ENCODE peak calls at places on chromosomes 5 and 9, in five cellular contexts. One of them, this sample, is unnamed.
A peak's percentile ranks its signal among the peaks of the same experiment; 100 is the strongest.

GRCh38 chr5:173671121-173671949 is 54.9 kb upstream of the BOD1 start:
- ATAC-seq in K562: peak; percentile 44
- ATAC-seq in heart left ventricle: peak; percentile 74
- ATAC-seq in gastrocnemius medialis: peak; percentile 85
- ATAC-seq in body of pancreas: peak; percentile 10
- ATAC-seq in this sample: peak; percentile 40

GRCh38 chr9:85729882-85730281 is 11.9 kb downstream of the AGTPBP1 start:
- ATAC-seq in gastrocnemius medialis: peak; percentile 72
- ATAC-seq in heart left ventricle: no peak
- ATAC-seq in body of pancreas: no peak
- ATAC-seq in K562: no peak
- ATAC-seq in this sample: no peak

GRCh38 chr9:117403403-117403811 is 11.4 kb downstream of the ASTN2 start:
- ATAC-seq in body of pancreas: no peak
- ATAC-seq in K562: no peak
- ATAC-seq in gastrocnemius medialis: no peak
- ATAC-seq in heart left ventricle: no peak
- ATAC-seq in this sample: no peak

GRCh38 chr9:134537891-134538520 is 103.6 kb upstream of the COL5A1 start:
- ATAC-seq in gastrocnemius medialis: no peak
- ATAC-seq in heart left ventricle: peak; percentile 10
- ATAC-seq in body of pancreas: no peak
- ATAC-seq in K562: no peak
- ATAC-seq in this sample: no peak

GRCh38 chr5:173435543-173435942 is 107.3 kb upstream of the STC2 start:
- ATAC-seq in K562: no peak
- ATAC-seq in heart left ventricle: no peak
- ATAC-seq in gastrocnemius medialis: peak; percentile 28
- ATAC-seq in body of pancreas: no peak
- ATAC-seq in this sample: peak; percentile 42

GRCh38 chr9:84153885-84154284 is 173.3 kb downstream of the RMI1 start:
- ATAC-seq in gastrocnemius medialis: no peak
- ATAC-seq in heart left ventricle: no peak
- ATAC-seq in body of pancreas: no peak
- ATAC-seq in K562: no peak
- ATAC-seq in this sample: no peak

GRCh38 chr5:172185096-172185461 is 2.9 kb downstream of the STK10 start:
- ATAC-seq in heart left ventricle: no peak
- ATAC-seq in K562: no peak
- ATAC-seq in body of pancreas: no peak
- ATAC-seq in gastrocnemius medialis: no peak
- ATAC-seq in this sample: no peak

GRCh38 chr9:95302471-95302870 is 15.0 kb downstream of the FANCC start:
- ATAC-seq in gastrocnemius medialis: no peak
- ATAC-seq in K562: no peak
- ATAC-seq in heart left ventricle: no peak
- ATAC-seq in body of pancreas: no peak
- ATAC-seq in this sample: no peak

GRCh38 chr9:37290881-37291485 is 131.5 kb upstream of the GRHPR start:
- ATAC-seq in body of pancreas: no peak
- ATAC-seq in gastrocnemius medialis: peak; percentile 69
- ATAC-seq in heart left ventricle: no peak
- ATAC-seq in K562: peak; percentile 62
- ATAC-seq in this sample: peak; percentile 84

GRCh38 chr9:84975926-84976325 is 306.4 kb downstream of the NTRK2 start:
- ATAC-seq in heart left ventricle: no peak
- ATAC-seq in gastrocnemius medialis: no peak
- ATAC-seq in body of pancreas: no peak
- ATAC-seq in K562: no peak
- ATAC-seq in this sample: no peak

GRCh38 chr5:74309050-74309449 is 331.5 kb downstream of the ENC1 start:
- ATAC-seq in heart left ventricle: no peak
- ATAC-seq in body of pancreas: no peak
- ATAC-seq in K562: no peak
- ATAC-seq in gastrocnemius medialis: no peak
- ATAC-seq in this sample: no peak

GRCh38 chr5:154788212-154788611 is 33.0 kb downstream of the LARP1 start:
- ATAC-seq in heart left ventricle: peak; percentile 61
- ATAC-seq in body of pancreas: no peak
- ATAC-seq in K562: no peak
- ATAC-seq in gastrocnemius medialis: peak; percentile 24
- ATAC-seq in this sample: no peak

GRCh38 chr5:107216587-107216986 is 454.1 kb downstream of the EFNA5 start:
- ATAC-seq in K562: no peak
- ATAC-seq in heart left ventricle: no peak
- ATAC-seq in gastrocnemius medialis: peak; percentile 10
- ATAC-seq in body of pancreas: no peak
- ATAC-seq in this sample: no peak

GRCh38 chr9:19286634-19287188 is 56.2 kb downstream of the DENND4C start:
- ATAC-seq in gastrocnemius medialis: no peak
- ATAC-seq in K562: peak; percentile 32
- ATAC-seq in heart left ventricle: no peak
- ATAC-seq in body of pancreas: no peak
- ATAC-seq in this sample: no peak

GRCh38 chr9:95063300-95063699 is 254.2 kb downstream of the FANCC start:
- ATAC-seq in gastrocnemius medialis: no peak
- ATAC-seq in heart left ventricle: no peak
- ATAC-seq in K562: no peak
- ATAC-seq in body of pancreas: no peak
- ATAC-seq in this sample: no peak

GRCh38 chr9:27371382-27371781 is 74.4 kb upstream of the EQTN start:
- ATAC-seq in body of pancreas: peak; percentile 97
- ATAC-seq in K562: peak; percentile 70
- ATAC-seq in heart left ventricle: no peak
- ATAC-seq in gastrocnemius medialis: peak; percentile 84
- ATAC-seq in this sample: no peak

GRCh38 chr5:39400711-39401385 is 23.9 kb downstream of the DAB2 start:
- ATAC-seq in gastrocnemius medialis: no peak
- ATAC-seq in K562: no peak
- ATAC-seq in heart left ventricle: no peak
- ATAC-seq in body of pancreas: no peak
- ATAC-seq in this sample: no peak

GRCh38 chr9:88749420-88749819 is 214.4 kb downstream of the NXNL2 start:
- ATAC-seq in K562: no peak
- ATAC-seq in gastrocnemius medialis: peak; percentile 37
- ATAC-seq in body of pancreas: no peak
- ATAC-seq in heart left ventricle: no peak
- ATAC-seq in this sample: peak; percentile 32

GRCh38 chr5:38757451-38758245 is 88.2 kb upstream of the OSMR start:
- ATAC-seq in heart left ventricle: peak; percentile 91
- ATAC-seq in K562: no peak
- ATAC-seq in body of pancreas: no peak
- ATAC-seq in gastrocnemius medialis: no peak
- ATAC-seq in this sample: no peak

GRCh38 chr9:749712-750111 is 91.8 kb upstream of the DMRT1 start:
- ATAC-seq in K562: no peak
- ATAC-seq in heart left ventricle: no peak
- ATAC-seq in gastrocnemius medialis: no peak
- ATAC-seq in body of pancreas: no peak
- ATAC-seq in this sample: no peak

DNA sequence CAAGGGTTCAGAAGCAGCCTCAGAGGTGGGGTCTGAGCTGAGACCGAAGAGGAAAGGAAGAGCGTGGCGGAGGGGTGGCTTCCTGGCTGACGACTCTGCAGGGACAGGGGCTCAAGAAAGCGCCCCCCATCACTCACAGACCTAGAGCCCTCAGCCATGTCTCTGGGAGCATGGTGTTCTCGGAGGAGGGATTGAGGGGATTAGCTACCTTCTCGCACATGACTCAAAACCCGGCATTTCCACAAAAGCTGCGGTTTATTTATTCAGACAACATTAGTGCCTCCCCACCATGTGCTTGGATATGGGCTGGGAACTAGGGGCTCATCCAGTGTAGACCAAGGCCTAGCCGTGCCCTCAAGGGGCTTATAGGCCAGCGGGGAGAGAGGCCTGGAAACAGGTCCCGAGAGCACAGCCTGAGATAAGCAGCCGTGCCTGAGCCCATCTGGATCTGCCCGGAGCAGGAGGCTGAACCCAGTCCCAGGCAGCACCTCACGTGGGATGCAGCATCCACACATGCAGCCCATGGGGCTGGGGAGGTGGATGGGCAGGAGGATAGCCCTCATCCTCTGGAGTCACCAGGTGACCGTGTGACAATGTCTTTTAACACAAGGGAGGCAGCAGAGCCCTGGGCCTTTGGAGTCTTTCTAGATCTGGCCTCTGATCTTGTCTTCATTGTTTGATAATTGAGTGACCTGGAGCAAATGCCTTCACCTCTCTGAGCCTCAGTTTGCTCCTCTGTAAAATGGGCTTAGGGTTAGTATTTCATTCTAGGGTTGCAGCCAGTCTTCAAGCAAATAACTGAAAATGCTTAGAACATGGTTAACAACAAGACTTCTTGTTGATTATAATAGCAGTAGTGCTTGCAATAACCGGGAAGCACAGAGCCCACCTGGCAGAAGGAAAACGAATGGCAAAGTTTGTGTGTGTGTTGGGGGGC is 878 bp upstream of the HMCN2 start:
- ATAC-seq in K562: no peak
- ATAC-seq in body of pancreas: no peak
- ATAC-seq in gastrocnemius medialis: no peak
- ATAC-seq in heart left ventricle: no peak
- ATAC-seq in this sample: no peak
- TF ChIP-seq POLR2A in K562: no peak
- TF ChIP-seq POLR2A in body of pancreas: no peak
- TF ChIP-seq POLR2A in gastrocnemius medialis: no peak
- TF ChIP-seq POLR2A in heart left ventricle: no peak
- TF ChIP-seq POLR2A in this sample: no peak

DNA sequence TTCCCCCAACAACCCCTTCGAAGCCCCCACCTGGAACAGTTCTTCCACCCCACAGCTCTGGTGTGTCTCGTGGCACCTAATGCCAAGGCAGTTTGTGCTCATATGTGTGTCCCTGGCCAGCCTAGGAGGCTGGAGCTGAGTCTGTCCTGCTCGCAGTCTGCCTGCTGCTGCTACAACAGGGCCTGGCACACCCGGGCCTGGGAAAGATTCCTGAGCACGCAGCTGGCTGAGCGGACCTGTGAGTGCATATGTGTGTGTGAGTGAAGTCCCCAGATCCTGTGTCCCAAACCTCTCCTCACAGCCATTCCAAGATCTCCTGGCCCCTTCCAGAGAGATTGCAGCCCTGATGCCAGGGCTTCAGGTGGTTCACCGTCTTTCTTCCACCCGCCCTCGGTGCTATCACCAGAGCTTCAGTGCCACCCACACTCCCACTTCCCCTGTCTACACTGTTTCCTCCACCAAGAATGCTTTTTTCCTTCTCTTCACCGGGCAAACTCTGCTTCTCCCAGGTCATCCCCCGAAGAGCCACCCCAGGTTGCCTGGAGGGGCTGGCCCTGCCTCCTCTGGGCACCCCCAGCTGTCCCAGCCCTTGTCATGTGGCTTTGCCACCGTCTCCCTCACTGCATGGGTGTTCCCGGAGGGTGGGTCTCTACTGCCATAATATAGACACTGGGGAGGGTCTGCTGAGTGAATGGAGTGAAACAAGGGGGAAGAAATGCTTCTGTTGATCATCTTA is 28.4 kb downstream of the LMX1B start:
- ATAC-seq in K562: no peak
- ATAC-seq in body of pancreas: peak; percentile 85
- ATAC-seq in heart left ventricle: no peak
- ATAC-seq in gastrocnemius medialis: no peak
- ATAC-seq in this sample: no peak
- H3K4me1 ChIP-seq in K562: peaks cover 3% of the 10 kb centered on the region
- H3K4me1 ChIP-seq in body of pancreas: peaks cover 39% of the 10 kb centered on the region
- H3K4me1 ChIP-seq in heart left ventricle: peaks cover 8% of the 10 kb centered on the region
- H3K4me1 ChIP-seq in gastrocnemius medialis: no peaks in the 10 kb centered on the region
- H3K4me1 ChIP-seq in this sample: peaks cover 13% of the 10 kb centered on the region

GRCh38 chr5:151087475-151087874 is 6.6 kb upstream of the TNIP1 start:
- ATAC-seq in body of pancreas: no peak
- ATAC-seq in K562: no peak
- ATAC-seq in gastrocnemius medialis: no peak
- ATAC-seq in heart left ventricle: no peak
- ATAC-seq in this sample: no peak

GRCh38 chr5:151086905-151087360 is 6.1 kb upstream of the TNIP1 start:
- ATAC-seq in body of pancreas: no peak
- ATAC-seq in gastrocnemius medialis: no peak
- ATAC-seq in heart left ventricle: no peak
- ATAC-seq in K562: no peak
- ATAC-seq in this sample: no peak

GRCh38 chr5:151086192-151086869 is 5.5 kb upstream of the TNIP1 start:
- ATAC-seq in K562: no peak
- ATAC-seq in gastrocnemius medialis: no peak
- ATAC-seq in heart left ventricle: no peak
- ATAC-seq in body of pancreas: no peak
- ATAC-seq in this sample: no peak

GRCh38 chr5:151084363-151084762 is 3.5 kb upstream of the TNIP1 start:
- ATAC-seq in body of pancreas: no peak
- ATAC-seq in heart left ventricle: no peak
- ATAC-seq in K562: no peak
- ATAC-seq in gastrocnemius medialis: no peak
- ATAC-seq in this sample: no peak

DNA sequence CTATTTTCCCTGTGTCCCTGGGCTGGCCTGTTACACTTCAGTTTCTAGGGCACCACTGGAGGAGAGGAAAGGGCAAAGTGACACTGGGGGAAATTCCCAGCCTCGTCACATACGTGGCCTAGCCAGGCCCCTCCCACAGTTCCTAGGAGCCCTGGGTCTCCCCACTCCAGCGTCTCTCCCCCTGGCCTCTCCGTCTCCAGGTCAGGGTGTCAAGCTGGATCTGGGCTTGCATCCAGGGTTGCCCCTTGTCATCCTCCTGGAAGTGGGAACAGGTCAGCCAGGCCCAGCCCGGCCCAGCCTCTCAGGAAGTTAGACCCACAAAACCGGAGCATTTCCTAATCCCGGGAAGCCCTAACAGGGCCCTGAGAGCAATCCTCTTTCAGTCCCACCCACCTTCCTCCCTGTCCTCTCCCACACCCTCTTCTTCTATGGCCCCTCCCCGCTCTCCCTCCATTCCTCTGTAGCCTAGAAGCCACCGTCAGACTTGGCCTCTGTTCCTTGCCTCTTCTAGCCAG is 4.7 kb upstream of the TNIP1 start:
- ATAC-seq in heart left ventricle: peak; percentile 36
- ATAC-seq in body of pancreas: peak; percentile 12
- ATAC-seq in K562: no peak
- ATAC-seq in gastrocnemius medialis: no peak
- ATAC-seq in this sample: peak; percentile 69
- TF ChIP-seq POLR2A in heart left ventricle: no peak
- TF ChIP-seq POLR2A in body of pancreas: peak; percentile 31
- TF ChIP-seq POLR2A in K562: no peak
- TF ChIP-seq POLR2A in gastrocnemius medialis: no peak
- TF ChIP-seq POLR2A in this sample: no peak

GRCh38 chr9:16161469-16161868 is 608.6 kb downstream of the CCDC171 start:
- ATAC-seq in body of pancreas: no peak
- ATAC-seq in gastrocnemius medialis: no peak
- ATAC-seq in K562: no peak
- ATAC-seq in heart left ventricle: no peak
- ATAC-seq in this sample: no peak

GRCh38 chr9:16154570-16155078 is 601.8 kb downstream of the CCDC171 start:
- ATAC-seq in heart left ventricle: no peak
- ATAC-seq in body of pancreas: peak; percentile 81
- ATAC-seq in gastrocnemius medialis: no peak
- ATAC-seq in K562: peak; percentile 83
- ATAC-seq in this sample: peak; percentile 71

GRCh38 chr9:16157216-16157615 is 604.4 kb downstream of the CCDC171 start:
- ATAC-seq in gastrocnemius medialis: no peak
- ATAC-seq in heart left ventricle: no peak
- ATAC-seq in K562: no peak
- ATAC-seq in body of pancreas: no peak
- ATAC-seq in this sample: no peak

GRCh38 chr9:16155878-16156277 is 603.0 kb downstream of the CCDC171 start:
- ATAC-seq in body of pancreas: no peak
- ATAC-seq in heart left ventricle: no peak
- ATAC-seq in gastrocnemius medialis: no peak
- ATAC-seq in K562: no peak
- ATAC-seq in this sample: no peak

GRCh38 chr9:16158063-16158462 is 605.2 kb downstream of the CCDC171 start:
- ATAC-seq in K562: no peak
- ATAC-seq in gastrocnemius medialis: no peak
- ATAC-seq in heart left ventricle: no peak
- ATAC-seq in body of pancreas: no peak
- ATAC-seq in this sample: no peak
- H3K4me1 ChIP-seq in K562: no peaks in the 10 kb centered on the region
- H3K4me1 ChIP-seq in gastrocnemius medialis: no peaks in the 10 kb centered on the region
- H3K4me1 ChIP-seq in heart left ventricle: no peaks in the 10 kb centered on the region
- H3K4me1 ChIP-seq in body of pancreas: peaks cover 12% of the 10 kb centered on the region
- H3K4me1 ChIP-seq in this sample: peaks cover 6% of the 10 kb centered on the region

This sample was measured in gastroesophageal sphincter.